ENCODE peak calls at places on chromosomes 11 and 22, in six cellular contexts. T is CD4-positive, alpha-beta memory T cell; L is cardiac muscle cell; G is fibroblast of lung; A is Peyer's patch; Q is GM23338. W is an unnamed sample.

GRCh38 chr22:32474635-32475427 is at the start of gene FBXO7:
- DNase-seq in T (peak; percentile 86), L (peak; percentile 96), G (no peak), A (peak; percentile 95), Q (peak; percentile 94), W (peak; percentile 91)

GRCh38 chr11:125123194-125123946 is 11.9 kb upstream of the TMEM218 start:
- DNase-seq in T (no peak), L (no peak), G (no peak), A (no peak), Q (no peak), W (no peak)

GRCh38 chr11:281486-282161 is 3.4 kb downstream of the NLRP6 start:
- DNase-seq in T (no peak), L (no peak), G (no peak), A (peak; percentile 61), Q (no peak), W (peak; percentile 5)

GRCh38 chr22:17167486-17167885 is 8.4 kb upstream of the HDHD5 start:
- DNase-seq in T (no peak), L (no peak), G (no peak), A (no peak), Q (no peak), W (no peak)

GRCh38 chr11:93737904-93738612 is 3.2 kb downstream of the TAF1D start:
- DNase-seq in T (no peak), L (no peak), G (no peak), A (no peak), Q (no peak), W (no peak)

GRCh38 chr11:103910721-103911120 is 125.7 kb upstream of the DDI1 start:
- DNase-seq in T (no peak), L (no peak), G (no peak), A (no peak), Q (peak; percentile 4), W (no peak)

GRCh38 chr11:47506363-47506762 is 46.6 kb downstream of the CELF1 start:
- DNase-seq in T (no peak), L (peak; percentile 67), G (peak; percentile 62), A (no peak), Q (no peak), W (no peak)

GRCh38 chr22:50250555-50251471 is at the start of gene HDAC10:
- DNase-seq in T (peak; percentile 76), L (peak; percentile 87), G (peak; percentile 72), A (peak; percentile 92), Q (peak; percentile 94), W (peak; percentile 85)

GRCh38 chr22:19018256-19018655 is 82.2 kb upstream of the PRODH start:
- DNase-seq in T (no peak), L (no peak), G (no peak), A (no peak), Q (no peak), W (no peak)

GRCh38 chr22:49243965-49244364 is 583.7 kb downstream of the BRD1 start:
- DNase-seq in T (no peak), L (no peak), G (no peak), A (no peak), Q (no peak), W (no peak)

GRCh38 chr11:103544874-103545273 is 435.6 kb downstream of the DYNC2H1 start:
- DNase-seq in T (no peak), L (no peak), G (no peak), A (no peak), Q (no peak), W (no peak)

GRCh38 chr11:74535371-74536118 is 42.0 kb upstream of the LIPT2 start:
- DNase-seq in T (no peak), L (no peak), G (no peak), A (no peak), Q (no peak), W (no peak)

GRCh38 chr11:3189193-3189843 is 24.2 kb upstream of the OSBPL5 start:
- DNase-seq in T (no peak), L (peak; percentile 14), G (no peak), A (peak; percentile 32), Q (peak; percentile 74), W (no peak)

GRCh38 chr11:62578541-62578940 is 4.8 kb upstream of the EEF1G start:
- DNase-seq in T (no peak), L (no peak), G (no peak), A (peak; percentile 37), Q (no peak), W (no peak)

GRCh38 chr11:45025716-45026492 is 75.2 kb upstream of the TP53I11 start:
- DNase-seq in T (peak; percentile 35), L (peak; percentile 88), G (peak; percentile 38), A (no peak), Q (peak; percentile 38), W (no peak)

GRCh38 chr11:29319231-29319630 is 697.6 kb downstream of the KCNA4 start:
- DNase-seq in T (no peak), L (no peak), G (no peak), A (no peak), Q (no peak), W (no peak)

GRCh38 chr11:131745405-131745804 is 375.0 kb downstream of the NTM start:
- DNase-seq in T (no peak), L (peak; percentile 56), G (peak; percentile 67), A (no peak), Q (no peak), W (no peak)

GRCh38 chr11:82972103-82972502 is 70.6 kb downstream of the DDIAS start:
- DNase-seq in T (no peak), L (no peak), G (no peak), A (no peak), Q (no peak), W (no peak)

GRCh38 chr22:49786976-49787843 is 40.5 kb downstream of the BRD1 start:
- DNase-seq in T (no peak), L (no peak), G (no peak), A (no peak), Q (no peak), W (no peak)

GRCh38 chr11:68932358-68932757 is 28.7 kb downstream of the IGHMBP2 start:
- DNase-seq in T (no peak), L (no peak), G (no peak), A (no peak), Q (no peak), W (no peak)

GRCh38 chr11:6627762-6628241 is 8.6 kb upstream of the TPP1 start:
- DNase-seq in T (peak; percentile 33), L (no peak), G (no peak), A (no peak), Q (no peak), W (no peak)

GRCh38 chr11:131375421-131375820 is 5.0 kb downstream of the NTM start:
- DNase-seq in T (no peak), L (no peak), G (no peak), A (no peak), Q (no peak), W (no peak)

GRCh38 chr11:44623716-44624491 is 58.4 kb downstream of the CD82 start:
- DNase-seq in T (no peak), L (peak; percentile 67), G (no peak), A (peak; percentile 50), Q (no peak), W (no peak)

GRCh38 chr11:30333405-30333804 is 10.5 kb downstream of the ARL14EP start:
- DNase-seq in T (no peak), L (no peak), G (no peak), A (no peak), Q (peak; percentile 55), W (peak; percentile 20)

GRCh38 chr22:18111759-18112330 is 1.2 kb downstream of the TUBA8 start:
- DNase-seq in T (no peak), L (no peak), G (no peak), A (no peak), Q (no peak), W (no peak)

GRCh38 chr22:50184004-50184461 is 1.7 kb upstream of the TRABD start:
- DNase-seq in T (no peak), L (peak; percentile 78), G (peak; percentile 51), A (no peak), Q (peak; percentile 61), W (no peak)

GRCh38 chr11:122040476-122040875 is 75.5 kb downstream of the BLID start:
- DNase-seq in T (no peak), L (peak; percentile 22), G (no peak), A (no peak), Q (peak; percentile 15), W (no peak)

GRCh38 chr11:113859665-113860064 is 15.7 kb downstream of the USP28 start:
- DNase-seq in T (no peak), L (no peak), G (no peak), A (no peak), Q (peak; percentile 69), W (no peak)

GRCh38 chr11:623999-624704 is 603 bp downstream of the CDHR5 start:
- DNase-seq in T (no peak), L (no peak), G (peak; percentile 28), A (peak; percentile 91), Q (no peak), W (peak; percentile 96)

GRCh38 chr11:68643576-68643975 is 40.8 kb upstream of the GAL start:
- DNase-seq in T (no peak), L (peak; percentile 41), G (peak; percentile 49), A (no peak), Q (no peak), W (no peak)

GRCh38 chr11:19715373-19715772 is 2.7 kb downstream of the NAV2 start:
- DNase-seq in T (no peak), L (peak; percentile 56), G (peak; percentile 81), A (no peak), Q (no peak), W (peak; percentile 30)

GRCh38 chr11:62580959-62581715 is 7.4 kb upstream of the EEF1G start:
- DNase-seq in T (no peak), L (no peak), G (no peak), A (peak; percentile 14), Q (no peak), W (no peak)

GRCh38 chr22:20956258-20957117 is 10.6 kb upstream of the AIFM3 start:
- DNase-seq in T (no peak), L (peak; percentile 50), G (peak; percentile 32), A (peak; percentile 83), Q (peak; percentile 87), W (peak; percentile 95)

GRCh38 chr22:42688241-42688913 is 32.3 kb downstream of the A4GALT start:
- DNase-seq in T (no peak), L (peak; percentile 97), G (peak; percentile 98), A (no peak), Q (peak; percentile 70), W (peak; percentile 44)

GRCh38 chr22:17159504-17159951 is 451 bp upstream of the HDHD5 start:
- DNase-seq in T (no peak), L (peak; percentile 55), G (peak; percentile 38), A (peak; percentile 82), Q (peak; percentile 63), W (peak; percentile 83)

GRCh38 chr11:119315139-119316016 is 1.6 kb downstream of the MCAM start:
- DNase-seq in T (peak; percentile 56), L (no peak), G (no peak), A (no peak), Q (peak; percentile 73), W (no peak)
- H3K4me3 ChIP-seq in T (peak overlapping the region; percentile 46), L (peak overlapping the region; percentile 35), G (no peak overlapping the region), A (peak overlapping the region; percentile 56), Q (peak overlapping the region; percentile 86), W (peak overlapping the region; percentile 19)

GRCh38 chr11:110734790-110735189 is 22.6 kb upstream of the ARHGAP20 start:
- DNase-seq in T (no peak), L (no peak), G (no peak), A (no peak), Q (no peak), W (no peak)
- H3K27me3 ChIP-seq in T (no peaks in the 10 kb centered on the region), L (no peaks in the 10 kb centered on the region), G (no peaks in the 10 kb centered on the region), A (no peaks in the 10 kb centered on the region), Q (no peaks in the 10 kb centered on the region), W (no peaks in the 10 kb centered on the region)

GRCh38 chr11:35323076-35323868 is 96.1 kb downstream of the SLC1A2 start:
- DNase-seq in T (no peak), L (no peak), G (no peak), A (no peak), Q (no peak), W (no peak)
- H3K4me3 ChIP-seq in T (no peak overlapping the region), L (no peak overlapping the region), G (no peak overlapping the region), A (no peak overlapping the region), Q (no peak overlapping the region), W (no peak overlapping the region)

GRCh38 chr11:72676874-72677341 is 2.7 kb upstream of the PDE2A start:
- DNase-seq in T (peak; percentile 69), L (peak; percentile 60), G (peak; percentile 26), A (peak; percentile 69), Q (peak; percentile 94), W (peak; percentile 12)
- H3K27me3 ChIP-seq in T (peaks cover 47% of the 10 kb centered on the region), L (peaks cover 36% of the 10 kb centered on the region), G (peaks cover 59% of the 10 kb centered on the region), A (peaks cover 9% of the 10 kb centered on the region), Q (peaks cover 66% of the 10 kb centered on the region), W (peaks cover 12% of the 10 kb centered on the region)